ENCODE peak calls at places on chromosomes 2 and 18, in five cellular contexts. G is hypothalamus, V is D341Med, A is progenitor cell of endocrine pancreas, O is ovary. S is an unnamed sample.
A peak's percentile ranks its signal among the peaks of the same experiment; 100 is the strongest.

GRCh38 chr18:9535430-9535972 is 60.2 kb downstream of the RALBP1 start:
- DNase-seq in G (peak; percentile 42), V (no peak), A (no peak), O (peak; percentile 83), S (no peak)

GRCh38 chr2:181304011-181304844 is 153.0 kb upstream of the ITGA4 start:
- DNase-seq in G (no peak), V (no peak), A (no peak), O (no peak), S (no peak)

GRCh38 chr2:120317916-120318315 is 28.0 kb upstream of the INHBB start:
- DNase-seq in G (no peak), V (no peak), A (no peak), O (no peak), S (no peak)

GRCh38 chr18:23828426-23828825 is 139.2 kb downstream of the LAMA3 start:
- DNase-seq in G (no peak), V (no peak), A (no peak), O (no peak), S (no peak)

GRCh38 chr2:127415593-127416485 is 2.4 kb upstream of the PROC start:
- DNase-seq in G (peak; percentile 30), V (no peak), A (peak; percentile 77), O (peak; percentile 63), S (no peak)

GRCh38 chr2:130759906-130760753 is 4.8 kb downstream of the AMER3 start:
- DNase-seq in G (no peak), V (no peak), A (no peak), O (no peak), S (no peak)

GRCh38 chr2:150681120-150681796 is 193.8 kb upstream of the RND3 start:
- DNase-seq in G (no peak), V (no peak), A (no peak), O (no peak), S (no peak)

GRCh38 chr2:241454837-241455485 is 53.4 kb downstream of the STK25 start:
- DNase-seq in G (no peak), V (no peak), A (no peak), O (no peak), S (no peak)

GRCh38 chr2:9488583-9489547 is 14.5 kb downstream of the IAH1 start:
- DNase-seq in G (no peak), V (no peak), A (no peak), O (no peak), S (no peak)

GRCh38 chr2:200655918-200656580 is 70.2 kb downstream of the AOX1 start:
- DNase-seq in G (no peak), V (no peak), A (no peak), O (no peak), S (no peak)

GRCh38 chr2:109475531-109476210 is 138.1 kb downstream of the SEPTIN10 start:
- DNase-seq in G (no peak), V (no peak), A (no peak), O (no peak), S (no peak)

GRCh38 chr2:222424729-222425671 is 657 bp downstream of the SGPP2 start:
- DNase-seq in G (no peak), V (peak; percentile 45), A (peak; percentile 16), O (peak; percentile 38), S (peak; percentile 34)

GRCh38 chr2:23460983-23461382 is 76.0 kb downstream of the KLHL29 start:
- DNase-seq in G (no peak), V (no peak), A (no peak), O (no peak), S (no peak)

GRCh38 chr2:168884990-168885389 is 5.2 kb downstream of the SPC25 start:
- DNase-seq in G (no peak), V (no peak), A (no peak), O (no peak), S (no peak)

S was measured in frontal cortex.